ENCODE peak calls at places on chromosomes 11 and 22, in four cellular contexts. L, D, E and F are unnamed samples.

GRCh38 chr22:42432020-42432596 is at the start of gene NFAM1:
- DNase-seq in D (peak; percentile 39), L (no peak), E (peak; percentile 31), F (peak; percentile 54)

GRCh38 chr11:68756171-68756766 is 4.9 kb upstream of the TESMIN start:
- DNase-seq in D (no peak), E (no peak), L (peak; percentile 55), F (no peak)

GRCh38 chr22:37560682-37561208 is 465 bp downstream of the CDC42EP1 start:
- DNase-seq in L (peak; percentile 27), D (no peak), E (no peak), F (peak; percentile 76)

GRCh38 chr11:1054143-1055108 is 17.9 kb upstream of the MUC6 start:
- DNase-seq in D (no peak), E (peak; percentile 90), L (peak; percentile 83), F (peak; percentile 10)

GRCh38 chr11:32538804-32539203 is 44.8 kb upstream of the EIF3M start:
- DNase-seq in E (no peak), D (no peak), L (no peak), F (no peak)

GRCh38 chr22:28952857-28953256 is 69.5 kb downstream of the ZNRF3 start:
- DNase-seq in E (no peak), D (no peak), L (peak; percentile 2), F (no peak)

GRCh38 chr22:42720263-42721044 is at the start of gene A4GALT:
- DNase-seq in E (no peak), D (no peak), L (no peak), F (no peak)

GRCh38 chr11:130873766-130874165 is 42.5 kb downstream of the SNX19 start:
- DNase-seq in E (no peak), D (no peak), L (peak; percentile 70), F (no peak)

GRCh38 chr11:65703846-65704245 is 8.2 kb upstream of the KAT5 start:
- DNase-seq in D (no peak), E (no peak), L (no peak), F (no peak)

GRCh38 chr22:36288571-36289405 is 35.9 kb downstream of the APOL1 start:
- DNase-seq in E (no peak), D (no peak), L (no peak), F (no peak)

GRCh38 chr11:69130586-69131566 is 24.9 kb upstream of the SMIM38 start:
- DNase-seq in D (no peak), E (no peak), L (no peak), F (peak; percentile 50)

GRCh38 chr11:112453601-112454577 is 193.2 kb upstream of the PLET1 start:
- DNase-seq in L (peak; percentile 60), D (peak; percentile 17), E (peak; percentile 50), F (peak; percentile 18)

GRCh38 chr11:44868455-44869421 is 81.9 kb downstream of the TP53I11 start:
- DNase-seq in L (no peak), E (no peak), D (no peak), F (no peak)

GRCh38 chr11:36257351-36257750 is 31.9 kb downstream of the COMMD9 start:
- DNase-seq in L (no peak), E (no peak), D (no peak), F (no peak)

GRCh38 chr11:45060707-45061106 is 85.7 kb upstream of the PRDM11 start:
- DNase-seq in L (peak; percentile 8), E (no peak), D (no peak), F (no peak)

GRCh38 chr11:63802637-63803414 is 10.4 kb upstream of the SPINDOC start:
- DNase-seq in L (peak; percentile 90), D (peak; percentile 36), E (peak; percentile 36), F (no peak)

GRCh38 chr22:50676211-50676636 is 3.6 kb downstream of the SHANK3 start:
- DNase-seq in L (no peak), E (no peak), D (no peak), F (no peak)

GRCh38 chr11:108340958-108341357 is 118.1 kb downstream of the ATM start:
- DNase-seq in E (no peak), D (no peak), L (peak; percentile 95), F (no peak)

GRCh38 chr11:2287102-2287501 is 14.6 kb downstream of the C11orf21 start:
- DNase-seq in E (no peak), L (no peak), D (no peak), F (peak; percentile 2)

GRCh38 chr22:25013634-25014033 is 61.1 kb downstream of the KIAA1671 start:
- DNase-seq in D (no peak), L (peak; percentile 68), E (peak; percentile 87), F (peak; percentile 55)

GRCh38 chr22:48346911-48347310 is 1480.8 kb downstream of the BRD1 start:
- DNase-seq in L (no peak), D (no peak), E (no peak), F (no peak)

GRCh38 chr11:130897262-130898182 is 18.8 kb downstream of the SNX19 start:
- DNase-seq in D (peak; percentile 63), E (peak; percentile 31), L (peak; percentile 81), F (peak; percentile 73)

GRCh38 chr11:93131709-93132108 is 66.1 kb downstream of the SLC36A4 start:
- DNase-seq in L (peak; percentile 8), E (no peak), D (no peak), F (no peak)

GRCh38 chr22:47444746-47445065 is 682.3 kb downstream of the TBC1D22A start:
- DNase-seq in D (no peak), L (no peak), E (peak; percentile 5), F (no peak)

GRCh38 chr22:39306456-39307361 is 12.7 kb downstream of the RPL3 start:
- DNase-seq in L (peak; percentile 35), D (peak; percentile 39), E (no peak), F (peak; percentile 47)

GRCh38 chr22:39309881-39310714 is 9.3 kb downstream of the RPL3 start:
- DNase-seq in D (no peak), E (no peak), L (peak; percentile 36), F (no peak)

GRCh38 chr22:39308614-39309363 is 10.6 kb downstream of the RPL3 start:
- DNase-seq in D (peak; percentile 63), E (no peak), L (peak; percentile 89), F (peak; percentile 50)

GRCh38 chr22:39311592-39312400 is 7.6 kb downstream of the RPL3 start:
- DNase-seq in D (peak; percentile 19), E (no peak), L (no peak), F (no peak)

GRCh38 chr22:39309364-39309861 is 10.0 kb downstream of the RPL3 start:
- DNase-seq in L (no peak), E (no peak), D (no peak), F (no peak)
- TF ChIP-seq CTCF in L (peak; percentile 41), E (no peak), D (no peak), F (no peak)

GRCh38 chr11:119101367-119101758 is 290 bp downstream of the DPAGT1 start:
- DNase-seq in E (peak; percentile 54), D (no peak), L (no peak), F (peak; percentile 25)

GRCh38 chr11:119101759-119102423 is at the start of gene DPAGT1:
- DNase-seq in D (peak; percentile 91), E (peak; percentile 94), L (peak; percentile 99), F (peak; percentile 95)

GRCh38 chr11:119100960-119101349 is 698 bp downstream of the DPAGT1 start:
- DNase-seq in L (no peak), D (no peak), E (no peak), F (no peak)

GRCh38 chr11:119100246-119100959 is 1.2 kb downstream of the DPAGT1 start:
- DNase-seq in D (no peak), E (no peak), L (peak; percentile 76), F (no peak)

GRCh38 chr11:119099707-119100106 is 1.9 kb downstream of the DPAGT1 start:
- DNase-seq in D (no peak), E (no peak), L (no peak), F (no peak)
- H3K4me1 ChIP-seq in D (peaks cover 31% of the 10 kb centered on the region), E (peaks cover 15% of the 10 kb centered on the region), L (peaks cover 23% of the 10 kb centered on the region), F (peaks cover 22% of the 10 kb centered on the region)

DNA sequence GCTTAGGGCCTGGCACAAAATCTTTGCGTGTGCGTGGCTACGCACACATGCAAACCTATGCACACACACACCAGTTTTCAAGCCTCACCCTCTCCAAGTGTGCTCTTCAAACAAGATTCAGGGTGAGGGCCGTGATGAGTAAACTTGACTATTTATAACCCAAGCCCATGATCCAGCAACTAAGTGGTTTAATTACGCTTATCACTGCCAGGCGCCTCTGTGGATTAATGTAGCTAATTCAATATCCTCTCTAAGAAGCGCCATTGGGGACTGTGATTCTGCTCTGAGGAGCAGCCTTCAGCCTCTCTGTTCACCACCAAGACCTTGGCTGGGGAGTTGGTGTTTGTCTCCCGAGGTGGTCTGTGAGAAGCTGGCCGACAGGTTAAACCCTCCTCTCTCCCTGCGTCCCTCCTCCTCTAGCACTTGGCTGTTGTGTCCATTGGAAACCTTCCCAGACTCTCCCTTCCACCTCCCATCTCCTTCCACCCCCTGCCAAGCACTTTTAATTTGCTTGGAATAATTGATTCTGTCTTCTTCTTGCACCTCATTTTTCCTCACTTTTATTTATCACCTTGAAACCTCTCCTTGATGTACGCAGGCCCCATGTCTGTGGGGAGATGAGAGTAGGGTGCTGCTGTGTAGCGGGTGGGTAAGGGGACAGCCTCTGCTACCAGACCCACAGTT is 236.4 kb downstream of the GRIK4 start:
- DNase-seq in L (no peak), D (no peak), E (no peak), F (no peak)
- H3K4me3 ChIP-seq in L (no peak overlapping the region), D (no peak overlapping the region), E (no peak overlapping the region), F (no peak overlapping the region)

DNA sequence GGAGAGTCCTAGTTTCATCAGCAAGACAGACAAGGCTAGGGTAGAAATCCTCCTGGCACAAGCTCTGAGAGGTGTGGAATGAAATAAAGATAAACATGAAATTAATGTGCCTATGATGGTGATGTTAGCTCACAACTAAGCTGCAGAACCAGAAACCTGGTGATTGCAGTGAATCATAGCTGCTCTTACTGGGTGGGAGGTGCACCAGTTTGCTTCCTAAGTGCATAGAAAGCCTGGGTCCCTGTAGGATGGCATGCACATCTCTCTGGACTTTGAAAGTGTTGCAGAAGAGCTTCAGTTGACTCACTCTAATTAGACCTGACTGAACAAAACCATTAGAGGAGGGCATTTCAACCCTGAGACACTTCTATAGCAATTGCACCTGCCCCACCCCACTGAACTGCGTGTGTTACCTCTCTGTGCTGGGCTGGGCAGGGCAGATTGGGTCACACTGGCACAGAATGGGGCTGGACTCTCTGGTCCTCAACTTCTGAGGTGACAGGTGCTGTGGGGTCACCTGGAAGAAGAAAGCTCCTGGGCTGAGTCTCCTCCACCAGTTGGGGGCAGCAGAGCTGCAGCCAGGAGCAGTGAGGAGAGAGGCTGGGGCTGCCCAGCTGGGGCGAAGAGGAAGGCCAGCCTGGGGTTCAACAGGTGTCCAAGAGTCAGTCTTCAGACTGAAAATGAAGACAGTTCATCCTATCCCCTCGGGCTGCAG is 57.9 kb downstream of the GGTLC2 start:
- DNase-seq in E (peak; percentile 35), L (peak; percentile 49), D (no peak), F (no peak)
- TF ChIP-seq CTCF in E (no peak), L (peak; percentile 46), D (no peak), F (no peak)

GRCh38 chr22:27750866-27751265 is 50.7 kb downstream of the MN1 start:
- DNase-seq in L (no peak), E (no peak), D (no peak), F (no peak)

GRCh38 chr22:27754247-27754887 is 47.2 kb downstream of the MN1 start:
- DNase-seq in D (no peak), L (no peak), E (no peak), F (no peak)

GRCh38 chr22:27752771-27753170 is 48.8 kb downstream of the MN1 start:
- DNase-seq in E (peak; percentile 40), D (peak; percentile 70), L (peak; percentile 39), F (peak; percentile 56)

GRCh38 chr22:27751277-27752070 is 50.1 kb downstream of the MN1 start:
- DNase-seq in D (no peak), E (no peak), L (no peak), F (no peak)

GRCh38 chr22:27752141-27752540 is 49.4 kb downstream of the MN1 start:
- DNase-seq in E (no peak), L (no peak), D (no peak), F (no peak)
- H3K4me1 ChIP-seq in E (no peaks in the 10 kb centered on the region), L (peaks cover 11% of the 10 kb centered on the region), D (peaks cover 44% of the 10 kb centered on the region), F (peaks cover 14% of the 10 kb centered on the region)